ENCODE peak calls at places on chromosomes 13 and 19, in eight cellular contexts. I is PC-3; N is NCI-H1092; C is CD4-positive, alpha-beta T cell; L is fibroblast of mammary gland; G is CD8-positive, alpha-beta memory T cell; U is retinal pigment epithelial cell; Q is HT-29. V is an unnamed sample.

GRCh38 chr13:98824376-98825160 is 72.1 kb upstream of the SLC15A1 start:
- DNase-seq in I (no peak), N (no peak), C (no peak), L (peak), G (no peak), U (no peak), Q (no peak), V (no peak)

GRCh38 chr13:47904891-47905290 is 96.2 kb downstream of the SUCLA2 start:
- DNase-seq in I (no peak), N (no peak), C (no peak), L (no peak), G (no peak), U (no peak), Q (no peak), V (no peak)

GRCh38 chr19:48573163-48573505 is 21.2 kb downstream of the SULT2B1 start:
- DNase-seq in I (no peak), N (no peak), C (no peak), L (no peak), G (no peak), U (no peak), Q (no peak), V (no peak)

GRCh38 chr19:7969560-7969949 is 26.1 kb upstream of the TIMM44 start:
- DNase-seq in I (no peak), N (no peak), C (no peak), L (no peak), G (no peak), U (no peak), Q (no peak), V (no peak)

GRCh38 chr19:41363371-41363752 is 587 bp downstream of the B9D2 start:
- DNase-seq in I (no peak), N (no peak), C (no peak), L (no peak), G (no peak), U (no peak), Q (no peak), V (no peak)

GRCh38 chr13:83622422-83622784 is 259.9 kb downstream of the SLITRK1 start:
- DNase-seq in I (no peak), N (no peak), C (no peak), L (no peak), G (no peak), U (no peak), Q (no peak), V (no peak)

GRCh38 chr13:29852464-29853054 is 2.1 kb upstream of the UBL3 start:
- DNase-seq in I (no peak), N (no peak), C (no peak), L (peak), G (no peak), U (no peak), Q (no peak), V (no peak)

GRCh38 chr13:44267966-44268365 is 105.7 kb upstream of the SERP2 start:
- DNase-seq in I (peak), N (no peak), C (no peak), L (peak), G (no peak), U (peak), Q (no peak), V (no peak)

GRCh38 chr13:114101325-114101821 is 31.1 kb downstream of the RASA3 start:
- DNase-seq in I (no peak), N (no peak), C (no peak), L (no peak), G (peak), U (no peak), Q (no peak), V (no peak)

GRCh38 chr13:22126433-22127021 is 455.7 kb downstream of the FGF9 start:
- DNase-seq in I (no peak), N (no peak), C (no peak), L (no peak), G (no peak), U (no peak), Q (no peak), V (no peak)

GRCh38 chr19:49212302-49212701 is 54.7 kb downstream of the TRPM4 start:
- DNase-seq in I (peak), N (no peak), C (no peak), L (peak), G (no peak), U (no peak), Q (no peak), V (no peak)

GRCh38 chr19:47122359-47123335 is 8.0 kb upstream of the SAE1 start:
- DNase-seq in I (peak), N (no peak), C (no peak), L (peak), G (no peak), U (no peak), Q (no peak), V (no peak)

GRCh38 chr19:16398530-16399241 is 73.1 kb downstream of the EPS15L1 start:
- DNase-seq in I (no peak), N (no peak), C (no peak), L (no peak), G (no peak), U (no peak), Q (no peak), V (no peak)

GRCh38 chr13:113321546-113321945 is 24.5 kb downstream of the LAMP1 start:
- DNase-seq in I (no peak), N (no peak), C (no peak), L (no peak), G (no peak), U (no peak), Q (no peak), V (no peak)

GRCh38 chr19:46904114-46905060 is 43.6 kb downstream of the ARHGAP35 start:
- DNase-seq in I (no peak), N (no peak), C (no peak), L (peak), G (no peak), U (no peak), Q (no peak), V (no peak)

GRCh38 chr13:20426766-20427448 is 98.8 kb downstream of the CRYL1 start:
- DNase-seq in I (no peak), N (no peak), C (no peak), L (peak), G (no peak), U (no peak), Q (no peak), V (no peak)

GRCh38 chr13:61954092-61954491 is 538.4 kb upstream of the PCDH20 start:
- DNase-seq in I (peak), N (no peak), C (no peak), L (peak), G (no peak), U (peak), Q (peak), V (peak)

GRCh38 chr13:95023405-95023804 is 277.8 kb downstream of the ABCC4 start:
- DNase-seq in I (peak), N (no peak), C (no peak), L (peak), G (no peak), U (no peak), Q (no peak), V (no peak)

GRCh38 chr13:35699805-35700204 is 223.3 kb upstream of the MAB21L1 start:
- DNase-seq in I (peak), N (no peak), C (no peak), L (peak), G (no peak), U (no peak), Q (no peak), V (no peak)

GRCh38 chr19:41457241-41457640 is 14.3 kb downstream of the ERICH4 start:
- DNase-seq in I (no peak), N (no peak), C (no peak), L (no peak), G (no peak), U (no peak), Q (no peak), V (no peak)